ENCODE peak calls at places on chromosome 16, in four cellular contexts. X is heart left ventricle, S is heart right ventricle, O is iPS DF 6.9. P is an unnamed sample.

GRCh38 chr16:68779891-68780290 is 42.8 kb downstream of the CDH1 start:
- DNase-seq in S (no peak), O (no peak), X (no peak), P (no peak)

GRCh38 chr16:28181557-28181914 is 30.2 kb downstream of the XPO6 start:
- DNase-seq in O (no peak), S (no peak), X (peak; percentile 18), P (no peak)

GRCh38 chr16:17803625-17804410 is 333.1 kb upstream of the XYLT1 start:
- DNase-seq in O (no peak), X (no peak), S (no peak), P (no peak)

GRCh38 chr16:16797239-16797638 is 418.3 kb downstream of the NPIPA7 start:
- DNase-seq in O (no peak), X (no peak), S (no peak), P (no peak)

GRCh38 chr16:89115216-89115949 is 21.7 kb downstream of the ACSF3 start:
- DNase-seq in O (no peak), X (peak; percentile 82), S (peak; percentile 74), P (peak; percentile 75)

GRCh38 chr16:78210305-78210704 is 110.9 kb downstream of the WWOX start:
- DNase-seq in S (no peak), O (no peak), X (no peak), P (no peak)

GRCh38 chr16:52742052-52742451 is 195.1 kb upstream of the TOX3 start:
- DNase-seq in S (no peak), O (no peak), X (no peak), P (no peak)

GRCh38 chr16:87702325-87702811 is 63.4 kb downstream of the KLHDC4 start:
- DNase-seq in O (no peak), X (no peak), S (peak; percentile 41), P (no peak)

GRCh38 chr16:84563776-84564420 is 54.0 kb downstream of the COTL1 start:
- DNase-seq in S (no peak), X (no peak), O (no peak), P (no peak)

GRCh38 chr16:13560151-13560550 is 359.8 kb upstream of the ERCC4 start:
- DNase-seq in S (no peak), X (no peak), O (no peak), P (no peak)

GRCh38 chr16:53417011-53417410 is 17.3 kb upstream of the RBL2 start:
- DNase-seq in S (no peak), X (no peak), O (no peak), P (no peak)

GRCh38 chr16:12899529-12900168 is 1.7 kb upstream of the SHISA9 start:
- DNase-seq in S (no peak), O (no peak), X (no peak), P (no peak)

GRCh38 chr16:77993111-77993571 is 29.2 kb upstream of the CLEC3A start:
- DNase-seq in X (no peak), O (no peak), S (no peak), P (no peak)

GRCh38 chr16:11379420-11379819 is 34.2 kb downstream of the RMI2 start:
- DNase-seq in X (no peak), S (no peak), O (no peak), P (no peak)

GRCh38 chr16:56860226-56861020 is 4.6 kb upstream of the SLC12A3 start:
- DNase-seq in O (no peak), X (no peak), S (no peak), P (no peak)

GRCh38 chr16:19963306-19963705 is 78.7 kb upstream of the GPRC5B start:
- DNase-seq in S (peak; percentile 36), X (peak; percentile 52), O (no peak), P (no peak)

GRCh38 chr16:29021471-29021870 is 36.6 kb downstream of the LAT start:
- DNase-seq in O (no peak), X (no peak), S (no peak), P (no peak)

GRCh38 chr16:930076-930475 is 40.7 kb downstream of the LMF1 start:
- DNase-seq in X (no peak), O (no peak), S (no peak), P (no peak)

DNA sequence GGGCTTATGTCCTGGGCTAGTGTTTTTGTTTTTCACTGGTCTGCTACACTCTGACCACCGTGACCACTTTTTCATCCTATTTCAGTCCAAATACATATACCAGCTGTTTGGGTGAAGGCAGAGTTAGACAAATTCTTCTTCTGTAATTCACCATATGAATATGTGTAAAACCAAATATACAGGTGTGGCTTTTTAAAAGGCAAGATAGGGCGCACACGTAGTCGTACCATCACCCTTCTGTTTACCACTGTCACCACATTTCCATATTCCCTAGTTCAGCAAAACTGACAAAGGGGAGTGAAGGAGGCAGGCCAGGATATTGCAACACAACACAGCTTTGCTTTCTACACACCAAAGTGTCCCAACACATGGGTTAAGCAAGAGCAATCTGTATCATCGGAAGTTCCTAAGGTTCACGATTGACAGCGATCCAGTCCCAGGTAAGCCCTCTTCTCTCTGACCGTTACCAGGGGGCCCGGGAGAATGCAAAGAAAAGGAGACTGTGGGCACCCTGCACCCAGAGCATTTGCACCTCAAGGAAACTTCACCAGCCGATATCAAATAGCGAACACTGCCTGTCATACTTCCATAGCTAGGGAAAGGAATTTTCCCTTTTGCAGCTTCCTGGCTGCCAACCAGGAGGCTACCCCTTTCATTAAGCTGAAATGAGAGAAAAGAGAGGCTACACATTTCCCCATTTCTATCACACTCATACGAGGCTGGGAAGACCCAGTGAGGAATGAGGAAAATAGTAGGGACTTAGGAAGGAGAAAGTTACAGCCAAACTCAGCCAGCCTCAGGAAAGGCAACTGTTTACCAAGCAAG is 23.1 kb downstream of the CREBBP start:
- DNase-seq in X (no peak), S (no peak), O (no peak), P (no peak)
- H3K27ac ChIP-seq in X (no peak overlapping the region), S (no peak overlapping the region), O (no peak overlapping the region), P (no peak overlapping the region)

GRCh38 chr16:72990003-72990521 is 57.9 kb downstream of the ZFHX3 start:
- DNase-seq in O (no peak), X (peak; percentile 36), S (peak; percentile 51), P (no peak)

GRCh38 chr16:72991211-72991610 is 56.7 kb downstream of the ZFHX3 start:
- DNase-seq in S (no peak), X (no peak), O (no peak), P (no peak)

GRCh38 chr16:72989203-72989991 is 58.5 kb downstream of the ZFHX3 start:
- DNase-seq in O (no peak), X (no peak), S (no peak), P (no peak)

GRCh38 chr16:72991645-72992044 is 56.3 kb downstream of the ZFHX3 start:
- DNase-seq in S (no peak), X (no peak), O (no peak), P (no peak)

GRCh38 chr16:72990571-72990970 is 57.4 kb downstream of the ZFHX3 start:
- DNase-seq in O (no peak), S (no peak), X (no peak), P (no peak)
- H3K4me3 ChIP-seq in O (no peak overlapping the region), S (no peak overlapping the region), X (no peak overlapping the region), P (no peak overlapping the region)

GRCh38 chr16:86305440-86305839 is 204.9 kb upstream of the FOXF1 start:
- DNase-seq in O (no peak), X (no peak), S (no peak), P (no peak)
- H3K27ac ChIP-seq in O (no peak overlapping the region), X (no peak overlapping the region), S (no peak overlapping the region), P (no peak overlapping the region)

GRCh38 chr16:75238853-75239371 is 12.5 kb downstream of the BCAR1 start:
- DNase-seq in O (no peak), X (no peak), S (no peak), P (no peak)

GRCh38 chr16:75236232-75236631 is 15.2 kb downstream of the BCAR1 start:
- DNase-seq in O (no peak), X (no peak), S (no peak), P (no peak)

GRCh38 chr16:75238132-75238852 is 13.1 kb downstream of the BCAR1 start:
- DNase-seq in X (peak; percentile 87), S (peak; percentile 79), O (no peak), P (peak; percentile 70)

GRCh38 chr16:75236736-75237397 is 14.6 kb downstream of the BCAR1 start:
- DNase-seq in X (no peak), O (no peak), S (no peak), P (no peak)

DNA sequence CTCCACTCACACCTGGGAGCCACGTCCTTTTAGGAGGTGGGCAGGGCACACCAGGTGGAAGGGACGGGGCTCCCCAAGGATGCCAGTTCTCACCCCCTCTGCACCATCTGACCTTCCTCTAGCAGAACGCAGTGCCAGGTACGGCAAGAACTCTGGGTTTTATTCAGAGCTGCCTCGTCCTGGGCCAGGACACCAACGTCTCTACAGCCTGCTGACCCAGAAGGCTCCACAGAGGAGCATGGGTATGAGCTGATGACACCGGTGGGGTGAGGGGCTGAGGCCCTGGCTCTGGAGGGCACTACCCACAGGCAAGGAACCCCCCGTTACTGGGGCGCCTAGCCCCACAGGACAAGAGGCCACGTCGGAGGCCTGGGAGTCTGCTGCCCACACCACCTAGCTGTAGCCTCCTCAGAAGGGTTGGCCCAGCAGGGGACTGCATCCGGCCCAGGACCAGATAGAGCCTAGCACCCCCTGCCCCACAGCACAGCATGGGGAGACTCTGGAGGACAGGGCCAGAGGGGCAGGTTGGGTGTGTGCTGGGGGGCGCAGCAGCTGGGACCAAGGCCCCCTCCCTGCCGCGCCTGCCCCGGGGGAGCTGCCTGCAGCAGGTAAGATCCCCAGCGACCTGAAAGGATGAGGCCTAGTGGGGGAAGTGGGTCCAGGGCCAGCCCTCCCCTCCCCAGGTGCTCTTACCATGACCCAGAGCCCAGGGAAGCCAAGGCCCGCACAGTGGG is 13.9 kb downstream of the BCAR1 start:
- DNase-seq in X (no peak), O (no peak), S (no peak), P (no peak)
- H3K4me3 ChIP-seq in X (no peak overlapping the region), O (no peak overlapping the region), S (no peak overlapping the region), P (no peak overlapping the region)

GRCh38 chr16:67105251-67105650 is 4.5 kb upstream of the PHAF1 start:
- DNase-seq in S (no peak), O (no peak), X (no peak), P (no peak)

GRCh38 chr16:67104061-67104460 is 5.7 kb upstream of the PHAF1 start:
- DNase-seq in O (peak; percentile 37), X (no peak), S (no peak), P (no peak)

GRCh38 chr16:67104845-67105244 is 4.9 kb upstream of the PHAF1 start:
- DNase-seq in X (no peak), S (no peak), O (no peak), P (no peak)

GRCh38 chr16:67108489-67108888 is 1.3 kb upstream of the PHAF1 start:
- DNase-seq in X (no peak), O (no peak), S (no peak), P (no peak)

DNA sequence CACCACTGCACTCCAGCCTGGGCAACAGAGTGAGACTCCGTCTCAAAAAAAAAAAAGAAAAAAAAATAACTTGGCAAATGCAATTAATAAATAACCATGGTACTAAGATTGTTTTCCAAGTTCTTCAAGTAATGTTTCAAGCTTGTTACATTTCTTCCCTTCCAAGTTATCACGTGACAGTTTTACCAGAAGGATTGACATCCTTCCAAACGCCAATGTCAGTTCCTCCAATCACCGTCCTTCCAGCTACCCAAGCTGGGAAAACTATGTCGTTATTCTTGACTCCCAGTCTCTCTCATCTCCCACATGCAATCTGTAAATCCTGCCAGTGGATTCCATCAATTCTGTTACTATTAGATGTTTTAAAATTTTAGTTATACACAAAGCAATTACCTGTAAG is 3.9 kb upstream of the PHAF1 start:
- DNase-seq in O (no peak), S (no peak), X (no peak), P (no peak)
- H3K27ac ChIP-seq in O (no peak overlapping the region), S (no peak overlapping the region), X (no peak overlapping the region), P (no peak overlapping the region)

P was measured in pancreas.